ENCODE peak calls at places on chromosomes 4 and X, in eight cellular contexts. K is RWPE2; P is activated CD4-positive, alpha-beta T cell treated with anti-CD3 and anti-CD28 coated beads, Interleukin-2, amount 50 U/mL, for 24 hours; R is MCF 10A; H is HTR-8/SVneo; J is NCI-H2081; B is gastrocnemius medialis; U is ELF-1. I is an unnamed sample.

GRCh38 chrX:138877746-138878145 is 166.2 kb upstream of the FGF13 start:
- DNase-seq in U (no peak), J (no peak), R (peak), K (no peak), B (no peak), H (no peak), P (no peak), I (no peak)

GRCh38 chr4:75477201-75477600 is 37.0 kb downstream of the RCHY1 start:
- DNase-seq in H (no peak), B (no peak), P (no peak), U (no peak), J (no peak), R (peak), K (no peak), I (no peak)

GRCh38 chr4:141524116-141524515 is 112.3 kb upstream of the IL15 start:
- DNase-seq in P (no peak), B (no peak), H (no peak), R (no peak), J (no peak), U (no peak), K (no peak), I (no peak)

GRCh38 chrX:43974076-43974475 is 886 bp upstream of the NDP start:
- DNase-seq in B (no peak), U (no peak), K (no peak), H (no peak), J (no peak), R (peak), P (no peak), I (no peak)

GRCh38 chr4:38169524-38169923 is 209.3 kb downstream of the PTTG2 start:
- DNase-seq in H (no peak), P (no peak), K (no peak), B (no peak), J (no peak), R (no peak), U (no peak), I (no peak)

GRCh38 chrX:53984895-53985294 is 59.4 kb downstream of the PHF8 start:
- DNase-seq in H (no peak), J (no peak), B (no peak), R (no peak), P (no peak), K (no peak), U (no peak), I (no peak)

GRCh38 chrX:137823257-137823656 is 257.3 kb downstream of the ZIC3 start:
- DNase-seq in U (no peak), P (no peak), H (no peak), J (no peak), B (no peak), K (no peak), R (no peak), I (no peak)

GRCh38 chr4:26992657-26993361 is 132.2 kb downstream of the STIM2 start:
- DNase-seq in P (peak), R (peak), B (no peak), J (no peak), U (no peak), H (no peak), K (no peak), I (peak)

GRCh38 chrX:101682723-101683122 is 23.1 kb upstream of the ARMCX2 start:
- DNase-seq in U (peak), P (no peak), K (no peak), J (no peak), H (no peak), R (no peak), B (no peak), I (no peak)

GRCh38 chr4:104395219-104395618 is 99.5 kb downstream of the CXXC4 start:
- DNase-seq in H (no peak), B (no peak), K (no peak), P (no peak), U (no peak), R (no peak), J (peak), I (no peak)

GRCh38 chr4:3364199-3364598 is 71.4 kb downstream of the RGS12 start:
- DNase-seq in B (no peak), J (no peak), R (no peak), U (no peak), P (no peak), K (no peak), H (no peak), I (no peak)

GRCh38 chr4:88803600-88804096 is 106.0 kb upstream of the NAP1L5 start:
- DNase-seq in K (no peak), J (no peak), H (peak), U (no peak), R (peak), B (peak), P (peak), I (peak)

GRCh38 chr4:37685726-37686372 is 327 bp downstream of the RELL1 start:
- DNase-seq in K (peak), H (no peak), B (peak), P (peak), U (no peak), R (peak), J (peak), I (peak)

GRCh38 chrX:107014927-107015326 is 14.9 kb upstream of the MORC4 start:
- DNase-seq in H (no peak), P (no peak), K (no peak), U (no peak), B (no peak), R (no peak), J (no peak), I (no peak)

GRCh38 chrX:1452497-1453389 is at the start of gene ASMTL:
- DNase-seq in H (peak), U (peak), P (peak), B (peak), R (peak), K (peak), J (no peak), I (peak)

GRCh38 chr4:4387531-4388311 is 819 bp downstream of the NSG1 start:
- DNase-seq in B (no peak), P (no peak), K (no peak), H (no peak), J (no peak), U (no peak), R (no peak), I (no peak)

GRCh38 chrX:30278365-30278764 is 30.8 kb downstream of the NR0B1 start:
- DNase-seq in K (no peak), R (peak), U (no peak), J (no peak), B (no peak), P (no peak), H (no peak), I (no peak)

GRCh38 chr4:40046311-40046980 is 10.2 kb upstream of the N4BP2 start:
- DNase-seq in K (no peak), P (peak), H (peak), U (no peak), B (no peak), R (peak), J (no peak), I (no peak)

GRCh38 chr4:29861307-29861706 is 858.9 kb upstream of the PCDH7 start:
- DNase-seq in B (no peak), K (no peak), P (no peak), R (peak), J (no peak), U (no peak), H (no peak), I (no peak)

GRCh38 chrX:100743009-100743615 is 11.2 kb upstream of the SYTL4 start:
- DNase-seq in J (no peak), H (no peak), K (no peak), R (no peak), U (no peak), B (no peak), P (no peak), I (no peak)

GRCh38 chr4:53863163-53863562 is 201.2 kb downstream of the CHIC2 start:
- DNase-seq in P (no peak), R (no peak), H (no peak), U (no peak), K (no peak), B (peak), J (no peak), I (no peak)

GRCh38 chr4:77893451-77893850 is 30.8 kb downstream of the MRPL1 start:
- DNase-seq in H (no peak), U (no peak), J (no peak), K (no peak), P (no peak), R (no peak), B (no peak), I (no peak)

GRCh38 chr4:176498857-176499256 is 179.1 kb downstream of the SPCS3 start:
- DNase-seq in H (no peak), J (no peak), P (no peak), R (no peak), U (no peak), K (no peak), B (no peak), I (no peak)

GRCh38 chr4:39855909-39856512 is 121.7 kb downstream of the PDS5A start:
- DNase-seq in H (peak), J (no peak), P (no peak), K (no peak), R (peak), B (no peak), U (no peak), I (no peak)

GRCh38 chr4:176376032-176376614 is 56.4 kb downstream of the SPCS3 start:
- DNase-seq in P (no peak), R (peak), U (no peak), J (no peak), K (no peak), B (no peak), H (peak), I (no peak)

GRCh38 chr4:80007745-80008149 is 65.3 kb downstream of the ANTXR2 start:
- DNase-seq in J (no peak), U (no peak), K (no peak), H (no peak), R (no peak), B (no peak), P (no peak), I (no peak)

GRCh38 chrX:124217289-124218251 is 114.9 kb upstream of the TEX13D start:
- DNase-seq in B (no peak), K (peak), R (no peak), J (peak), U (peak), H (no peak), P (peak), I (peak)

GRCh38 chr4:153296424-153296823 is 48.1 kb upstream of the MND1 start:
- DNase-seq in H (no peak), K (no peak), P (no peak), U (no peak), B (no peak), J (no peak), R (no peak), I (no peak)

GRCh38 chr4:181832305-181832704 is 410.9 kb upstream of the TENM3 start:
- DNase-seq in P (no peak), H (no peak), R (no peak), B (no peak), U (no peak), K (no peak), J (no peak), I (no peak)

GRCh38 chrX:45353462-45353861 is 152.8 kb upstream of the DIPK2B start:
- DNase-seq in U (no peak), K (no peak), H (no peak), R (no peak), B (no peak), P (no peak), J (no peak), I (no peak)